ENCODE peak calls at places on chromosomes 5 and 9, in seven cellular contexts. E is tibial nerve, J is mesendoderm, K is Karpas-422, M is mesenchymal stem cell, Q is AG04450, V is spleen. W is an unnamed sample.

GRCh38 chr9:98867109-98867433 is 59.6 kb downstream of the GALNT12 start:
- DNase-seq in Q (no peak), V (no peak), K (no peak), M (no peak), E (no peak), J (no peak), W (no peak)

GRCh38 chr9:110669439-110669838 is 848 bp downstream of the MUSK start:
- DNase-seq in M (peak), E (no peak), J (no peak), K (no peak), V (no peak), Q (no peak), W (no peak)

GRCh38 chr5:67490543-67491321 is 294.1 kb upstream of the CD180 start:
- DNase-seq in V (no peak), J (no peak), K (no peak), E (no peak), M (peak), Q (no peak), W (no peak)

GRCh38 chr9:136644593-136645342 is 17.9 kb upstream of the EGFL7 start:
- DNase-seq in V (peak), K (peak), M (peak), Q (no peak), E (peak), J (peak), W (no peak)

GRCh38 chr5:95720094-95720793 is 10.9 kb upstream of the RHOBTB3 start:
- DNase-seq in M (peak), K (no peak), Q (no peak), E (peak), J (no peak), V (no peak), W (no peak)

GRCh38 chr5:174046558-174046957 is 1.1 kb downstream of the NSG2 start:
- DNase-seq in Q (no peak), M (no peak), V (no peak), E (no peak), J (no peak), K (no peak), W (no peak)

GRCh38 chr5:15424769-15425168 is 75.2 kb upstream of the FBXL7 start:
- DNase-seq in K (no peak), M (no peak), Q (no peak), V (no peak), E (no peak), J (no peak), W (no peak)

GRCh38 chr5:141343242-141343952 is at the start of gene PCDHGA3:
- DNase-seq in E (no peak), V (no peak), J (peak), M (no peak), K (peak), Q (no peak), W (peak)

GRCh38 chr9:134099123-134099761 is 31.4 kb upstream of the BRD3 start:
- DNase-seq in E (peak), K (peak), J (peak), Q (no peak), M (peak), V (no peak), W (peak)

GRCh38 chr9:110293246-110293645 is 36.9 kb upstream of the TXN start:
- DNase-seq in E (no peak), Q (no peak), V (no peak), M (no peak), K (no peak), J (no peak), W (no peak)

GRCh38 chr9:82808478-82808877 is 254.5 kb downstream of the RASEF start:
- DNase-seq in J (peak), Q (no peak), E (no peak), V (no peak), K (no peak), M (no peak), W (no peak)

GRCh38 chr5:149680810-149681221 is 49.3 kb upstream of the PPARGC1B start:
- DNase-seq in M (no peak), V (peak), K (peak), Q (no peak), J (no peak), E (peak), W (no peak)

GRCh38 chr5:122847687-122848081 is 2.3 kb downstream of the SNX24 start:
- DNase-seq in E (no peak), V (no peak), K (no peak), J (no peak), M (peak), Q (no peak), W (no peak)

GRCh38 chr5:122844916-122845252 is 529 bp upstream of the SNX24 start:
- DNase-seq in V (no peak), J (no peak), K (peak), E (no peak), Q (no peak), M (no peak), W (no peak)

GRCh38 chr5:122845253-122846050 is at the start of gene SNX24:
- DNase-seq in Q (peak), M (peak), V (peak), E (peak), K (peak), J (peak), W (peak)

GRCh38 chr5:122844136-122844915 is 1.1 kb upstream of the SNX24 start:
- DNase-seq in Q (no peak), V (no peak), M (peak), E (no peak), K (peak), J (peak), W (no peak)

DNA sequence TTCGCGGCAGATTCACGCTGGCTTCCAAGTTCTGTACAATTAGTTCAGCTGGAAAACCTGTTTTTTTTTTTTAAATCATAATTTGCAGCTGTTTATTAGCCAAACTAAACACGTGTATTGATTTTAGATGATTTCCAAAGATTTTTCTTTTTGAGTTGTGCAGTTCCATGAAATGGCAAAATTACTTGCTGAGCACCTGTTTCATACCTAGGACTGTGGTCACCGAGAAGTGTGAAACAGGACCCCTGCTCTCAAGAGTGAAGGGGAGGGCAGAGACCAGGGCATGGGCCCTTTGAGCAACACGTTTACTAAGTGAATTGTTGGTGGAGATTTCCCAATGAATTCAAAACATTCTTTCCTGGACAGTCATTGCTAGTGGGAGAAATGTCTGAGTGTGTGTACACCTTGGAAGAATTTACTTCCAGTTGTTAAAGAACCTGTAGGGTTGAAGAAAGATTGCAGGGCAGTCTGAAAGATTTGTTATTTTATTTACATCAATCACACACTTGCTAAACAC is 696 bp downstream of the SNX24 start:
- DNase-seq in K (no peak), J (peak), E (no peak), M (peak), Q (peak), V (no peak), W (no peak)
- H3K27ac ChIP-seq in K (no peak), J (no peak), E (peak), M (peak), Q (peak), V (peak), W (peak)

DNA sequence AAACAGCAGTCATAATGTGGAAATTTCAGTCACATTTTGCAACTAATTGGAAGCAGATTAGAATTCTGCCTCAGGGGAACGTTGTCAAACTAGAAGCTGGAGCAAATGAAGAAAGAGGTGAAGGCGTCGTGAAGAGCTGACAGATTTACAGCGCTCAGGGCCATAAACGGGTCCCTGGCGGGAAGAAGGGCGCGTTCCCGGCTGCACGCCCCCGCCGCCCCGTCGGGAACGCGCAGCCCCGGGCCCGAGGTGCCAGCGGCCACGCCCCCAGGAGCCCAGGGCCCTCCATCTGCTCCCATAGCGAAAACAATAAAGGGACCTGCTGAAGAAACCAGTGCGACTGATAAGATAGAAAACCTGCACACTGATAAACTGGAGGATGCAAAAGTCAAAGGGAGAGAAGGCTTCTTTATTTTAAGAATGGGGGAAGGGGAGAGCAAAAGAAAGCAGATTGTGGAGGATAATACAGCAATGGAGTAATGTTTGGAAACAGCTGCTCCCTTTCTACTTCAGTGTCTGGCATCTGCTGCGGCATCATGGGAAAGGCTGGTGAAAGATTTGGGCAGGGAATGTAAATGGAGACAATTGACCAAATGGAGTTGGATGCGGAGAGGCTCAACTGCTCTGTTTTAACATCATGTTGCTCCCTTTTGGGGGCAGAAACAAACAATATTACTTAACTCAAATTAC is 11.1 kb downstream of the ZNF608 start:
- DNase-seq in K (no peak), Q (no peak), J (peak), V (no peak), E (peak), M (peak), W (peak)
- H3K4me3 ChIP-seq in K (peak), Q (peak), J (no peak), V (no peak), E (peak), M (no peak), W (peak)

GRCh38 chr9:38016375-38017120 is 52.5 kb downstream of the SHB start:
- DNase-seq in V (no peak), K (no peak), Q (no peak), M (peak), J (peak), E (no peak), W (no peak)
- H3K27ac ChIP-seq in V (no peak), K (peak), Q (peak), M (peak), J (no peak), E (peak), W (peak)

GRCh38 chr5:134113572-134113907 is 941 bp upstream of the TCF7 start:
- DNase-seq in E (no peak), V (no peak), M (no peak), J (no peak), K (no peak), Q (no peak), W (no peak)
- H3K4me3 ChIP-seq in E (peak), V (peak), M (no peak), J (peak), K (no peak), Q (no peak), W (peak)

DNA sequence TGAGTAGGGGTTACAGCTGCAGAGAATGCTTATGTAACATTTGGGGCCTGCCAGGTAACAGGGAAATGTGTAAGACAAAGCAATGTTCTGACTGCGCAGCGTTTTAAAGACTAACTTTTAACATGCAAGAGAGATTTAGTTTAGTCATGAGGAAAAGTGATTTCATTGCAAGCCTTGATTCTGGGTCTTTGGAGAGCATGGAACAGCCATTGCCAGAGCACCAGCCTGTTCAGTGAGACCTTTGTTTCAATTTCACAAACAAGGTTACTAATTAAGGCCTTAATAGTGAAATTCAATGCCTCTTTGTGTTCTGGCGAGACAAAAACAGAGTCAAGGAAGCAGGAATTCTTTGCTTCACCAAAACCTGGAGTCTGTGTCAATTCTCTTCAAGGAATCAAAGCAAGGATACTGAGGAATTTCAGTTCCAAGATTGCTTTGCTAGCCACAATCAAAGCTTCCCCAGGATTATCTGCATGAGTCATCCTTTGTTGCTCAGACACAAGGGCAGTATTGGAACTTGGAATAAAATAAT is 14.4 kb downstream of the CKMT2 start:
- DNase-seq in Q (peak), J (peak), M (peak), E (no peak), K (no peak), V (no peak), W (peak)
- H3K27ac ChIP-seq in Q (peak), J (no peak), M (no peak), E (peak), K (peak), V (no peak), W (no peak)

GRCh38 chr5:124920909-124921666 is 174.6 kb upstream of the ZNF608 start:
- DNase-seq in J (no peak), M (no peak), K (peak), Q (no peak), V (no peak), E (no peak), W (no peak)

GRCh38 chr5:124923131-124923530 is 176.7 kb upstream of the ZNF608 start:
- DNase-seq in E (peak), J (no peak), V (no peak), M (peak), Q (no peak), K (no peak), W (peak)

GRCh38 chr5:124921694-124922093 is 175.3 kb upstream of the ZNF608 start:
- DNase-seq in M (no peak), V (no peak), E (no peak), Q (no peak), J (peak), K (no peak), W (no peak)

GRCh38 chr5:124924729-124925128 is 178.3 kb upstream of the ZNF608 start:
- DNase-seq in V (no peak), K (no peak), E (no peak), M (no peak), Q (no peak), J (no peak), W (no peak)

GRCh38 chr5:124922255-124922975 is 176.0 kb upstream of the ZNF608 start:
- DNase-seq in E (no peak), K (no peak), J (peak), V (no peak), Q (no peak), M (peak), W (no peak)
- H3K4me3 ChIP-seq in E (no peak), K (no peak), J (no peak), V (no peak), Q (no peak), M (no peak), W (no peak)

GRCh38 chr5:35048910-35049309 is 1.2 kb upstream of the AGXT2 start:
- DNase-seq in J (no peak), V (no peak), K (no peak), Q (no peak), E (no peak), M (no peak), W (no peak)
- H3K27ac ChIP-seq in J (no peak), V (no peak), K (no peak), Q (no peak), E (no peak), M (no peak), W (no peak)

GRCh38 chr9:12973702-12974101 is 198.9 kb downstream of the LURAP1L start:
- DNase-seq in M (no peak), K (no peak), J (no peak), E (no peak), Q (no peak), V (no peak), W (no peak)
- H3K4me3 ChIP-seq in M (no peak), K (no peak), J (no peak), E (no peak), Q (no peak), V (no peak), W (no peak)

GRCh38 chr9:121292801-121293241 is 24.9 kb downstream of the GSN start:
- DNase-seq in E (no peak), K (no peak), J (no peak), Q (no peak), V (no peak), M (no peak), W (no peak)
- H3K27ac ChIP-seq in E (peak), K (no peak), J (no peak), Q (no peak), V (no peak), M (no peak), W (no peak)